ENCODE peak calls at places on chromosomes 13 and 19, in five cellular contexts. Y, W, Q, C and F are unnamed samples.

GRCh38 chr19:408441-409005 is 424 bp downstream of the C2CD4C start:
- DNase-seq in Y (peak; percentile 40), W (no peak), Q (peak; percentile 74), C (no peak), F (no peak)

GRCh38 chr19:48624791-48625723 is 5.8 kb downstream of the SPHK2 start:
- DNase-seq in Y (peak; percentile 39), W (no peak), Q (no peak), C (no peak), F (no peak)

GRCh38 chr19:49125025-49125731 is 5.8 kb downstream of the PPFIA3 start:
- DNase-seq in Y (no peak), W (no peak), Q (no peak), C (no peak), F (no peak)

GRCh38 chr19:32404939-32405430 is 585 bp upstream of the DPY19L3 start:
- DNase-seq in Y (peak; percentile 76), W (peak; percentile 50), Q (peak; percentile 90), C (no peak), F (no peak)

GRCh38 chr13:104011505-104012270 is 945.5 kb upstream of the SLC10A2 start:
- DNase-seq in Y (peak; percentile 39), W (no peak), Q (no peak), C (no peak), F (no peak)

GRCh38 chr13:21361706-21362105 is 97.4 kb downstream of the ZDHHC20 start:
- DNase-seq in Y (no peak), W (no peak), Q (no peak), C (no peak), F (no peak)

GRCh38 chr19:54448037-54448773 is 794 bp upstream of the LENG8 start:
- DNase-seq in Y (peak; percentile 74), W (peak; percentile 71), Q (peak; percentile 82), C (peak; percentile 56), F (no peak)

GRCh38 chr19:45245334-45245787 is at the start of gene EXOC3L2:
- DNase-seq in Y (peak; percentile 43), W (no peak), Q (no peak), C (no peak), F (no peak)

GRCh38 chr19:7512400-7512851 is 3.5 kb upstream of the ZNF358 start:
- DNase-seq in Y (no peak), W (peak; percentile 26), Q (peak; percentile 24), C (no peak), F (no peak)

GRCh38 chr19:35352177-35352447 is 4.4 kb downstream of the FFAR1 start:
- DNase-seq in Y (no peak), W (no peak), Q (no peak), C (no peak), F (no peak)

GRCh38 chr13:21242236-21242635 is 65.8 kb downstream of the MRPL57 start:
- DNase-seq in Y (no peak), W (no peak), Q (no peak), C (no peak), F (no peak)

GRCh38 chr13:48571121-48571901 is 38.4 kb upstream of the RCBTB2 start:
- DNase-seq in Y (no peak), W (peak; percentile 70), Q (no peak), C (peak; percentile 30), F (no peak)

GRCh38 chr13:50080856-50081105 is 65.5 kb downstream of the KCNRG start:
- DNase-seq in Y (no peak), W (peak; percentile 52), Q (no peak), C (peak; percentile 21), F (no peak)

GRCh38 chr13:38657191-38657590 is 29.7 kb upstream of the FREM2 start:
- DNase-seq in Y (no peak), W (peak; percentile 16), Q (no peak), C (peak; percentile 66), F (no peak)

GRCh38 chr19:5306531-5306930 is 34.1 kb downstream of the PTPRS start:
- DNase-seq in Y (no peak), W (no peak), Q (no peak), C (no peak), F (no peak)

GRCh38 chr13:43804461-43805070 is 17.8 kb upstream of the ENOX1 start:
- DNase-seq in Y (no peak), W (peak; percentile 91), Q (no peak), C (peak; percentile 80), F (no peak)

GRCh38 chr13:48437381-48437780 is 24.5 kb upstream of the LPAR6 start:
- DNase-seq in Y (peak; percentile 77), W (peak; percentile 82), Q (no peak), C (peak; percentile 70), F (peak; percentile 58)

GRCh38 chr19:6227156-6227940 is 52.4 kb downstream of the MLLT1 start:
- DNase-seq in Y (no peak), W (no peak), Q (peak; percentile 60), C (no peak), F (no peak)

GRCh38 chr13:80141114-80141849 is 199.6 kb downstream of the SPRY2 start:
- DNase-seq in Y (peak; percentile 79), W (peak; percentile 76), Q (no peak), C (no peak), F (no peak)

GRCh38 chr19:44725251-44725650 is 23.3 kb upstream of the BCL3 start:
- DNase-seq in Y (no peak), W (no peak), Q (peak; percentile 86), C (no peak), F (no peak)

GRCh38 chr19:2317300-2317699 is 9.3 kb upstream of the LINGO3 start:
- DNase-seq in Y (no peak), W (no peak), Q (no peak), C (no peak), F (no peak)

GRCh38 chr13:94196426-94196825 is 283.1 kb downstream of the DCT start:
- DNase-seq in Y (no peak), W (no peak), Q (no peak), C (no peak), F (no peak)

GRCh38 chr13:49356224-49356623 is 87.6 kb downstream of the CAB39L start:
- DNase-seq in Y (no peak), W (peak; percentile 93), Q (no peak), C (peak; percentile 73), F (peak; percentile 95)

GRCh38 chr19:5341981-5342380 is 1.4 kb upstream of the PTPRS start:
- DNase-seq in Y (no peak), W (no peak), Q (no peak), C (no peak), F (no peak)

GRCh38 chr13:21957833-21958232 is 287.0 kb downstream of the FGF9 start:
- DNase-seq in Y (no peak), W (no peak), Q (no peak), C (no peak), F (no peak)

GRCh38 chr13:21913010-21913409 is 242.1 kb downstream of the FGF9 start:
- DNase-seq in Y (no peak), W (no peak), Q (no peak), C (no peak), F (no peak)

GRCh38 chr13:33015275-33015674 is 948 bp upstream of the KL start:
- DNase-seq in Y (no peak), W (no peak), Q (no peak), C (no peak), F (no peak)

DNA sequence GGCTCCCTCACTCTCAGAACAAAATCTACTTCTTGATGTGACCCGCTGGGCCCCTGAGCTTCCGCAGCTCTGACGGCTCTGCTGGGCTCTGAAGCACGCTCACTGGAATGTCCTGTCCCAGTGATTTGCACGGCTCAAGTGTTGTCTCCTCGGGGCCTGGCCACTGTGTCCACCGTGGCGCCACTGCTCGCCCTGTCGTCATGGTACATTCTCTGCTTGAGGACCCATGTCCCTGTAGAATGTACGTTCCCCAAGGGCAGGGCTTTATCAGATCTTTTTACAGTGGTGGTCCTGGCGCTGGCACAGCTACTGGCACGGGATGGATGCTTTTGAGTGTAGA is 12.1 kb downstream of the KLHL26 start:
- DNase-seq in Y (no peak), W (no peak), Q (no peak), C (no peak), F (no peak)
- H3K4me3 ChIP-seq in Y (peak overlapping the region; percentile 22), W (no peak overlapping the region), Q (no peak overlapping the region), C (no peak overlapping the region), F (no peak overlapping the region)

DNA sequence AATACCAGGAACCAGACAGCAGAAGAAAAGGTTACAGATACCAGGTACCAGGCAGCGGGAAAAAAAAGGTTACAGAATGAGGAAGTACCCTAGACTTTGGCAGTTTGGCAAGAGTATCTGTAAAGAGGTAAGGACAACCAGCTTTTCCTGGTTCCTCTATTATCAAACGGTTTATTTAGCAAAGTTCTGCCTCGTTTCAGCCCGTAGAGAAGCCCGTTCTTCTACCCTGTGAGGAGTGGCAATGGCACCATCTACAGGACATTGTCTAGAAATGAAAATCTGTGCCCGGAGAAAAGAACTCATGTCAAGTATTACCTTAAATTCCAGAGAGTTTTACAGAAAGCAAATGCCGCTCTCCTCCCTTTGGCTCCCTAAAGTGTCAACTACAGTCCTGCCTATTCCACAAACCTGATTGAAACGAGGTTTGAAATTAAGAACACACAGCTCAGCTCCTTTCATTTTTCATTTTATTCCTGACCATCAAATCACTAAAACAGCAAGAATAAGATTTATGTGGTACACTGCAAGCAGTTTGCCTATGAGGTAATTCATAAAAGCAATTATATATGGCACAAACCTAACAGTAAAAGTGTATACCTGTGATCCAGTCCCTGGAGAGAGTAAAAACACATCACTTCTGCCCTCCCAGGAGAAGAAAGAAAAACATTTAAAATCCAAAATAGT is 226.3 kb downstream of the SLC7A1 start:
- DNase-seq in Y (no peak), W (peak; percentile 56), Q (no peak), C (peak; percentile 36), F (peak; percentile 2)
- TF ChIP-seq CTCF in Y (peak; percentile 58), W (peak; percentile 51), Q (no peak), C (peak; percentile 65), F (peak; percentile 68)

DNA sequence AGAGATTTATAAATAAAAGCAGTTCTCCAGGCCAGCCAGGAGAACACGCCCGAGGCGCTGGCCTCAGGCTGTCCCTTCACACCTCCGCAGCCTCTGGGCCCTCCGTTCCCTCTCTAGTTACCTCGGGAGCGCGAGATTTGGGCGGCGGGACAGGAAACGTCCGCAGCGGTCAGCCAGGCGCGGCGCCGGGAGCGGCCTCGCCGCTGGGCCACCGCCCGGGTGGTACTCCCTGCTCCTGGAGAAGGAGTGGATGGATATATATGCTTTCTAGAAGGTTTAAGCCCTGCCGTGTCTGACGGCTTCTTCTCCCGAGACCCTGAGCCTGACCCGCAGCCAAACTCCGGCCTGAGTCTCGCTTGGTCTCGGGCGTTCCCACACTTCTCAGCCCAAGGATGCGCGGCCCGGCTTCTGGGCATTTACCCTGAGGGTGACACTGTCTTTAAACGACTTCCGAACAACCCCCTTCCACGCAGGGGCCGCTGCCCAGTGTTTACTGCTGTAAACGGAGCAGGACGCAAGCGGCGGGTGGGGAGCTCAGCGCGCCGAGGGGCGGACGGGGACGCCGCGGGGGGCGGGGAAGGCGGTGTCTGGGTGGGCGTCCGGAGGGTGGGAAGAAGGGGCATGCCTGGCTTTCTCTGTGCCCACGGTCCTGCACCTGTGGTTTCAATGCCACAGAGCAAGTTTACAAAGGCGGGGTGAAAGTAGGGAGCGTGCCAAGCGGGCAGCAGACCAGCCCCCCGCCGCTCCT is 2.0 kb upstream of the ZIC2 start:
- DNase-seq in Y (no peak), W (no peak), Q (no peak), C (no peak), F (no peak)
- H3K4me3 ChIP-seq in Y (peak overlapping the region; percentile 44), W (peak overlapping the region; percentile 8), Q (peak overlapping the region; percentile 40), C (no peak overlapping the region), F (peak overlapping the region; percentile 37)

DNA sequence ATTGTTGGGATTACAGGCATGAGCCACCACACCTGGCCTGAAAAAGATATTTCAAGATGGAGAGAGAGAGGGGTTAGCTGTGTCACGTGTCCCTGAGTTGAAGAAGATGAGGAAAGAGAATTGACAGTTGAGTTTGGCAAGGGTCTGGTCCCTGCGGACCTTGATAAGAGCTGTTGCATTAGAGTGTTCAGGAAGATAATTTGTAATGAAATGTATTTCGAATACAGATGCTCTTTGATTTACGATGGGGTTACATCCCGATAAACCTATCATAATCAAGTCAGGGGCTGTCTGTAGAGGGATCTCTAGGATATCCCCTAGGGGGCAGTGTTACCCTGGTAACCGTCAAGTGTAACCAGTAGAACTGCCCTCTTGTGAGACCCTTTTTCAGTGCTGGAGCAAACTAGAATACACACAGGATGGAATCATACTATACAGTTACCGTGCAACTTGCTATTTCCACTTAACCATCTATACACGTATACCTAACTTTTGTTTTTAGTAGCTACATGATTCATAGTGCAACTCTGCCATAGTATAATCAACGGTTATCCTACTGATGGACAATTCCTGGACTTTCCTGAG is 1.5 kb upstream of the ELOF1 start:
- DNase-seq in Y (no peak), W (peak; percentile 80), Q (no peak), C (peak; percentile 67), F (peak; percentile 35)
- TF ChIP-seq CTCF in Y (peak; percentile 72), W (peak; percentile 60), Q (peak; percentile 77), C (peak; percentile 57), F (peak; percentile 83)